ENCODE peak calls at places on chromosomes 13 and 19, in nine cellular contexts. R is effector memory CD4-positive, alpha-beta T cell; G is GM23248; N is adrenal gland; D is spleen; O is suprapubic skin; Z is ovary; A is AG04450; C is A673. F is an unnamed sample.

GRCh38 chr13:44936246-44936645 is 53.0 kb downstream of the NUFIP1 start:
- DNase-seq in R (no peak), G (no peak), N (no peak), D (no peak), O (no peak), Z (no peak), A (no peak), C (no peak), F (no peak)

GRCh38 chr19:1854542-1855039 is 6.3 kb upstream of the REXO1 start:
- DNase-seq in R (no peak), G (peak; percentile 57), N (peak; percentile 84), D (peak; percentile 89), O (no peak), Z (no peak), A (no peak), C (no peak), F (no peak)

GRCh38 chr19:50459638-50460037 is 16.7 kb upstream of the EMC10 start:
- DNase-seq in R (no peak), G (no peak), N (no peak), D (no peak), O (no peak), Z (no peak), A (no peak), C (no peak), F (no peak)

GRCh38 chr19:12965017-12965811 is 4.2 kb upstream of the DAND5 start:
- DNase-seq in R (peak; percentile 62), G (peak; percentile 80), N (peak; percentile 75), D (peak; percentile 95), O (no peak), Z (peak; percentile 78), A (no peak), C (peak; percentile 85), F (peak; percentile 71)

GRCh38 chr13:79673310-79673992 is 192.5 kb downstream of the NDFIP2 start:
- DNase-seq in R (no peak), G (no peak), N (no peak), D (no peak), O (no peak), Z (no peak), A (no peak), C (no peak), F (no peak)

GRCh38 chr19:43656436-43656835 is 13.5 kb downstream of the PLAUR start:
- DNase-seq in R (no peak), G (no peak), N (no peak), D (no peak), O (no peak), Z (no peak), A (no peak), C (no peak), F (no peak)

GRCh38 chr13:52048516-52048915 is 24.0 kb downstream of the UTP14C start:
- DNase-seq in R (no peak), G (peak; percentile 14), N (no peak), D (no peak), O (no peak), Z (no peak), A (no peak), C (no peak), F (no peak)

GRCh38 chr19:45763691-45764294 is 5.3 kb downstream of the SIX5 start:
- DNase-seq in R (no peak), G (no peak), N (no peak), D (no peak), O (no peak), Z (peak; percentile 54), A (no peak), C (no peak), F (no peak)

GRCh38 chr13:73809561-73809960 is 324.6 kb downstream of the KLF12 start:
- DNase-seq in R (no peak), G (peak; percentile 43), N (no peak), D (no peak), O (no peak), Z (no peak), A (peak; percentile 68), C (peak; percentile 33), F (no peak)

GRCh38 chr19:48568345-48568886 is 16.4 kb downstream of the SULT2B1 start:
- DNase-seq in R (no peak), G (peak; percentile 98), N (peak; percentile 98), D (no peak), O (peak; percentile 94), Z (peak; percentile 58), A (peak; percentile 59), C (peak; percentile 52), F (no peak)

GRCh38 chr13:26025196-26025595 is 26.6 kb downstream of the SHISA2 start:
- DNase-seq in R (no peak), G (no peak), N (no peak), D (no peak), O (no peak), Z (no peak), A (no peak), C (no peak), F (no peak)

GRCh38 chr13:23567792-23568480 is 2.3 kb upstream of the TNFRSF19 start:
- DNase-seq in R (no peak), G (no peak), N (no peak), D (no peak), O (no peak), Z (no peak), A (no peak), C (no peak), F (no peak)

GRCh38 chr13:105579821-105580707 is 955.4 kb downstream of the EFNB2 start:
- DNase-seq in R (no peak), G (no peak), N (no peak), D (no peak), O (no peak), Z (no peak), A (no peak), C (no peak), F (no peak)

GRCh38 chr13:34803756-34804155 is 138.3 kb upstream of the NBEA start:
- DNase-seq in R (no peak), G (no peak), N (no peak), D (no peak), O (no peak), Z (no peak), A (no peak), C (no peak), F (no peak)

GRCh38 chr13:97211357-97211756 is 10.8 kb upstream of the MBNL2 start:
- DNase-seq in R (no peak), G (no peak), N (no peak), D (no peak), O (no peak), Z (no peak), A (no peak), C (no peak), F (no peak)

GRCh38 chr13:37011002-37011401 is 10.4 kb downstream of the EXOSC8 start:
- DNase-seq in R (no peak), G (no peak), N (no peak), D (no peak), O (no peak), Z (no peak), A (no peak), C (no peak), F (no peak)

GRCh38 chr19:17402982-17403855 is 2.2 kb downstream of the BST2 start:
- DNase-seq in R (no peak), G (peak; percentile 49), N (peak; percentile 79), D (no peak), O (no peak), Z (peak; percentile 75), A (no peak), C (no peak), F (no peak)

GRCh38 chr19:3969435-3970312 is 1.2 kb downstream of the DAPK3 start:
- DNase-seq in R (no peak), G (peak; percentile 92), N (no peak), D (no peak), O (no peak), Z (peak; percentile 40), A (peak; percentile 62), C (peak; percentile 65), F (no peak)

GRCh38 chr13:21037656-21038055 is 23.7 kb downstream of the LATS2 start:
- DNase-seq in R (no peak), G (no peak), N (peak; percentile 14), D (no peak), O (no peak), Z (no peak), A (no peak), C (no peak), F (no peak)

GRCh38 chr13:73365240-73365639 is 306.4 kb downstream of the KLF5 start:
- DNase-seq in R (no peak), G (no peak), N (no peak), D (no peak), O (no peak), Z (no peak), A (no peak), C (no peak), F (no peak)

GRCh38 chr13:103883152-103883551 is 816.9 kb upstream of the SLC10A2 start:
- DNase-seq in R (no peak), G (peak; percentile 92), N (peak; percentile 89), D (peak; percentile 75), O (peak; percentile 91), Z (peak; percentile 26), A (peak; percentile 89), C (peak; percentile 76), F (no peak)

GRCh38 chr13:98492335-98493034 is 84.4 kb downstream of the STK24 start:
- DNase-seq in R (no peak), G (peak; percentile 57), N (no peak), D (no peak), O (no peak), Z (no peak), A (no peak), C (no peak), F (no peak)

GRCh38 chr19:54851353-54851752 is 1.1 kb downstream of the KIR3DL2 start:
- DNase-seq in R (no peak), G (no peak), N (no peak), D (no peak), O (no peak), Z (no peak), A (no peak), C (no peak), F (no peak)

GRCh38 chr19:54850930-54851329 is 687 bp downstream of the KIR3DL2 start:
- DNase-seq in R (no peak), G (no peak), N (no peak), D (no peak), O (no peak), Z (no peak), A (no peak), C (no peak), F (no peak)
- H3K9me3 ChIP-seq in R (no peaks in the 10 kb centered on the region), G (no peaks in the 10 kb centered on the region), N (no peaks in the 10 kb centered on the region), D (peaks cover 8% of the 10 kb centered on the region), O (no peaks in the 10 kb centered on the region), Z (no peaks in the 10 kb centered on the region), A (peaks cover 9% of the 10 kb centered on the region), C (no peaks in the 10 kb centered on the region), F (no peaks in the 10 kb centered on the region)

GRCh38 chr19:57106646-57107235 is 13.0 kb upstream of the USP29 start:
- DNase-seq in R (no peak), G (no peak), N (no peak), D (no peak), O (no peak), Z (no peak), A (no peak), C (no peak), F (no peak)
- H3K9me3 ChIP-seq in R (peaks cover 11% of the 10 kb centered on the region), G (peaks cover 7% of the 10 kb centered on the region), N (no peaks in the 10 kb centered on the region), D (peaks cover 40% of the 10 kb centered on the region), O (peaks cover 8% of the 10 kb centered on the region), Z (no peaks in the 10 kb centered on the region), A (peaks cover 44% of the 10 kb centered on the region), C (peaks cover 26% of the 10 kb centered on the region), F (no peaks in the 10 kb centered on the region)

GRCh38 chr19:9370747-9371619 is 8.2 kb downstream of the ZNF177 start:
- DNase-seq in R (no peak), G (no peak), N (no peak), D (no peak), O (no peak), Z (no peak), A (no peak), C (no peak), F (no peak)
- H3K9me3 ChIP-seq in R (peaks cover 17% of the 10 kb centered on the region), G (peaks cover 13% of the 10 kb centered on the region), N (peaks cover 29% of the 10 kb centered on the region), D (peaks cover 100% of the 10 kb centered on the region), O (peaks cover 52% of the 10 kb centered on the region), Z (peaks cover 29% of the 10 kb centered on the region), A (peaks cover 17% of the 10 kb centered on the region), C (peaks cover 53% of the 10 kb centered on the region), F (peaks cover 14% of the 10 kb centered on the region)

GRCh38 chr19:56934438-56935090 is 94.0 kb upstream of the PEG3 start:
- DNase-seq in R (no peak), G (no peak), N (no peak), D (no peak), O (no peak), Z (no peak), A (no peak), C (no peak), F (no peak)
- H3K9me3 ChIP-seq in R (no peaks in the 10 kb centered on the region), G (peaks cover 3% of the 10 kb centered on the region), N (no peaks in the 10 kb centered on the region), D (peaks cover 66% of the 10 kb centered on the region), O (no peaks in the 10 kb centered on the region), Z (no peaks in the 10 kb centered on the region), A (peaks cover 49% of the 10 kb centered on the region), C (no peaks in the 10 kb centered on the region), F (peaks cover 8% of the 10 kb centered on the region)

F was measured in T-helper 17 cell.